ENCODE peak calls at places on chromosomes 13 and 19, in five cellular contexts. One of them, this sample, is unnamed.

GRCh38 chr13:103605546-103606326 is 539.5 kb upstream of the SLC10A2 start:
- DNase-seq in uterus: no peak
- DNase-seq in cardiac fibroblast: no peak
- DNase-seq in right cardiac atrium: no peak
- DNase-seq in ovary: no peak
- DNase-seq in this sample: no peak

GRCh38 chr19:46428278-46429141 is at the start of gene PNMA8C:
- DNase-seq in uterus: peak; percentile 43
- DNase-seq in cardiac fibroblast: peak; percentile 63
- DNase-seq in right cardiac atrium: peak; percentile 91
- DNase-seq in ovary: peak; percentile 70
- DNase-seq in this sample: peak; percentile 86

GRCh38 chr13:67619987-67620386 is 389.9 kb upstream of the PCDH9 start:
- DNase-seq in uterus: no peak
- DNase-seq in cardiac fibroblast: no peak
- DNase-seq in right cardiac atrium: no peak
- DNase-seq in ovary: no peak
- DNase-seq in this sample: no peak

GRCh38 chr19:40521276-40521675 is 54.5 kb downstream of the SPTBN4 start:
- DNase-seq in uterus: no peak
- DNase-seq in cardiac fibroblast: peak; percentile 48
- DNase-seq in right cardiac atrium: no peak
- DNase-seq in ovary: no peak
- DNase-seq in this sample: no peak

GRCh38 chr13:20461481-20461859 is 64.2 kb downstream of the CRYL1 start:
- DNase-seq in uterus: no peak
- DNase-seq in cardiac fibroblast: peak; percentile 32
- DNase-seq in right cardiac atrium: no peak
- DNase-seq in ovary: no peak
- DNase-seq in this sample: peak; percentile 17

GRCh38 chr19:18144906-18145305 is 8.1 kb upstream of the PIK3R2 start:
- DNase-seq in uterus: no peak
- DNase-seq in cardiac fibroblast: no peak
- DNase-seq in right cardiac atrium: no peak
- DNase-seq in ovary: no peak
- DNase-seq in this sample: no peak

GRCh38 chr13:109439813-109440212 is 346.6 kb downstream of the IRS2 start:
- DNase-seq in uterus: no peak
- DNase-seq in cardiac fibroblast: no peak
- DNase-seq in right cardiac atrium: no peak
- DNase-seq in ovary: no peak
- DNase-seq in this sample: no peak

GRCh38 chr13:78657699-78658629 is 991 bp downstream of the OBI1 start:
- DNase-seq in uterus: no peak
- DNase-seq in cardiac fibroblast: peak; percentile 33
- DNase-seq in right cardiac atrium: no peak
- DNase-seq in ovary: no peak
- DNase-seq in this sample: peak; percentile 31

GRCh38 chr19:29323972-29324680 is 111.2 kb upstream of the UQCRFS1 start:
- DNase-seq in uterus: no peak
- DNase-seq in cardiac fibroblast: no peak
- DNase-seq in right cardiac atrium: no peak
- DNase-seq in ovary: no peak
- DNase-seq in this sample: no peak

GRCh38 chr19:41023193-41023592 is 32.1 kb downstream of the CYP2B6 start:
- DNase-seq in uterus: no peak
- DNase-seq in cardiac fibroblast: no peak
- DNase-seq in right cardiac atrium: no peak
- DNase-seq in ovary: no peak
- DNase-seq in this sample: no peak

GRCh38 chr13:30576528-30576927 is 41.2 kb upstream of the USPL1 start:
- DNase-seq in uterus: no peak
- DNase-seq in cardiac fibroblast: peak; percentile 46
- DNase-seq in right cardiac atrium: no peak
- DNase-seq in ovary: no peak
- DNase-seq in this sample: peak; percentile 32

GRCh38 chr19:16288544-16288943 is 36.1 kb upstream of the KLF2 start:
- DNase-seq in uterus: no peak
- DNase-seq in cardiac fibroblast: peak; percentile 43
- DNase-seq in right cardiac atrium: no peak
- DNase-seq in ovary: no peak
- DNase-seq in this sample: peak; percentile 16

GRCh38 chr19:48135411-48135810 is 24.8 kb upstream of the PLA2G4C start:
- DNase-seq in uterus: no peak
- DNase-seq in cardiac fibroblast: no peak
- DNase-seq in right cardiac atrium: no peak
- DNase-seq in ovary: no peak
- DNase-seq in this sample: peak; percentile 25

GRCh38 chr13:44756411-44756810 is 180.3 kb upstream of the TSC22D1 start:
- DNase-seq in uterus: no peak
- DNase-seq in cardiac fibroblast: no peak
- DNase-seq in right cardiac atrium: no peak
- DNase-seq in ovary: no peak
- DNase-seq in this sample: no peak

GRCh38 chr19:10420444-10421239 is at the start of gene PDE4A:
- DNase-seq in uterus: no peak
- DNase-seq in cardiac fibroblast: peak; percentile 45
- DNase-seq in right cardiac atrium: peak; percentile 69
- DNase-seq in ovary: no peak
- DNase-seq in this sample: no peak

GRCh38 chr13:98480915-98481510 is 95.9 kb downstream of the STK24 start:
- DNase-seq in uterus: no peak
- DNase-seq in cardiac fibroblast: peak; percentile 58
- DNase-seq in right cardiac atrium: no peak
- DNase-seq in ovary: no peak
- DNase-seq in this sample: peak; percentile 75

GRCh38 chr13:45305079-45305478 is 35.9 kb downstream of the TPT1 start:
- DNase-seq in uterus: no peak
- DNase-seq in cardiac fibroblast: no peak
- DNase-seq in right cardiac atrium: no peak
- DNase-seq in ovary: no peak
- DNase-seq in this sample: no peak

GRCh38 chr13:112689498-112690241 is at the start of gene ATP11A:
- DNase-seq in uterus: peak; percentile 92
- DNase-seq in cardiac fibroblast: peak; percentile 88
- DNase-seq in right cardiac atrium: peak; percentile 98
- DNase-seq in ovary: peak; percentile 95
- DNase-seq in this sample: peak; percentile 94

GRCh38 chr13:39144941-39145533 is 106.8 kb downstream of the NHLRC3 start:
- DNase-seq in uterus: peak; percentile 61
- DNase-seq in cardiac fibroblast: peak; percentile 84
- DNase-seq in right cardiac atrium: no peak
- DNase-seq in ovary: peak; percentile 54
- DNase-seq in this sample: peak; percentile 39

GRCh38 chr13:97873398-97873797 is 80.1 kb upstream of the IPO5 start:
- DNase-seq in uterus: no peak
- DNase-seq in cardiac fibroblast: no peak
- DNase-seq in right cardiac atrium: no peak
- DNase-seq in ovary: no peak
- DNase-seq in this sample: no peak

GRCh38 chr13:42284068-42284467 is 12.1 kb downstream of the AKAP11 start:
- DNase-seq in uterus: no peak
- DNase-seq in cardiac fibroblast: no peak
- DNase-seq in right cardiac atrium: no peak
- DNase-seq in ovary: no peak
- DNase-seq in this sample: no peak

GRCh38 chr19:42322305-42322704 is 3.1 kb upstream of the MEGF8 start:
- DNase-seq in uterus: no peak
- DNase-seq in cardiac fibroblast: no peak
- DNase-seq in right cardiac atrium: no peak
- DNase-seq in ovary: no peak
- DNase-seq in this sample: no peak

GRCh38 chr19:50708179-50708879 is 11.3 kb downstream of the SHANK1 start:
- DNase-seq in uterus: no peak
- DNase-seq in cardiac fibroblast: peak; percentile 11
- DNase-seq in right cardiac atrium: no peak
- DNase-seq in ovary: no peak
- DNase-seq in this sample: no peak

GRCh38 chr13:35984776-35985453 is 146.3 kb downstream of the DCLK1 start:
- DNase-seq in uterus: no peak
- DNase-seq in cardiac fibroblast: no peak
- DNase-seq in right cardiac atrium: no peak
- DNase-seq in ovary: no peak
- DNase-seq in this sample: no peak

GRCh38 chr19:1748115-1748702 is 5.1 kb upstream of the ONECUT3 start:
- DNase-seq in uterus: no peak
- DNase-seq in cardiac fibroblast: no peak
- DNase-seq in right cardiac atrium: peak; percentile 51
- DNase-seq in ovary: no peak
- DNase-seq in this sample: no peak

GRCh38 chr19:1747285-1748114 is 5.8 kb upstream of the ONECUT3 start:
- DNase-seq in uterus: no peak
- DNase-seq in cardiac fibroblast: peak; percentile 94
- DNase-seq in right cardiac atrium: peak; percentile 18
- DNase-seq in ovary: no peak
- DNase-seq in this sample: peak; percentile 65

GRCh38 chr19:1749373-1750342 is 3.6 kb upstream of the ONECUT3 start:
- DNase-seq in uterus: no peak
- DNase-seq in cardiac fibroblast: no peak
- DNase-seq in right cardiac atrium: peak; percentile 36
- DNase-seq in ovary: no peak
- DNase-seq in this sample: no peak

GRCh38 chr19:1750343-1751021 is 2.8 kb upstream of the ONECUT3 start:
- DNase-seq in uterus: no peak
- DNase-seq in cardiac fibroblast: no peak
- DNase-seq in right cardiac atrium: peak; percentile 20
- DNase-seq in ovary: no peak
- DNase-seq in this sample: no peak

DNA sequence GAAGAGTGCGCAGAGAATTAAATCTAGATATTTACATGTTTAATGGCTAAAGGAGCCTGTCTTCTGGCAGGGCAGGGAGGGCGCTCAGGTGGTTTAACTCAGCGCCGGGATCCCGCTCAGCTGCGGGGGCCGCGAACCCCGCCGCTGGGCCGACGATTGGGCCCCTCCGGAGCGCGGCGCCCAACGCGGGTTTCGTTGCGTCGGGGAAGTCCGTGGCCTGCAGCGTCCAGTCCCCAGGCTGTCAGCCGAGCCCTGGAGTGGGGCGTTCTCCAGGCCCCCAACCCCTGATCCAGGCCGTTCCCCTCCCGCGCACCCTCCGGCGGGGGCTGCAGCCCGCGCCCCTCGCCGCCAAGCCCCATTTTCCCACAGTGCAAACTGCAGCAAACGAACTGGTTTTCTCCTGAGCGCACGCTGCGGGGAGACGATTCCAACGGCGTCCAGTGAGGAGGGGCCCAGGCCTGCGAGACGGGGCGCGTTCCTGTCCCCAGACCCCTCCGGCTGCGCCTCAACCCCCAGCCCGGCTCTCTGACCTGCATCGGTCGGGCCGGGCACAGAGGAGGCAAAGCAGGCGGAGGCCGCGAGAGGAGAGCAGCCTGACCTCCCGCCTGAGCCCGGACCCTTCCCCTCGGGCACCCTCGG is 4.5 kb upstream of the ONECUT3 start:
- DNase-seq in uterus: no peak
- DNase-seq in cardiac fibroblast: no peak
- DNase-seq in right cardiac atrium: peak; percentile 25
- DNase-seq in ovary: no peak
- DNase-seq in this sample: no peak
- H3K4me3 ChIP-seq in uterus: no peak overlapping the region
- H3K4me3 ChIP-seq in cardiac fibroblast: no peak overlapping the region
- H3K4me3 ChIP-seq in right cardiac atrium: no peak overlapping the region
- H3K4me3 ChIP-seq in ovary: no peak overlapping the region
- H3K4me3 ChIP-seq in this sample: no peak overlapping the region

DNA sequence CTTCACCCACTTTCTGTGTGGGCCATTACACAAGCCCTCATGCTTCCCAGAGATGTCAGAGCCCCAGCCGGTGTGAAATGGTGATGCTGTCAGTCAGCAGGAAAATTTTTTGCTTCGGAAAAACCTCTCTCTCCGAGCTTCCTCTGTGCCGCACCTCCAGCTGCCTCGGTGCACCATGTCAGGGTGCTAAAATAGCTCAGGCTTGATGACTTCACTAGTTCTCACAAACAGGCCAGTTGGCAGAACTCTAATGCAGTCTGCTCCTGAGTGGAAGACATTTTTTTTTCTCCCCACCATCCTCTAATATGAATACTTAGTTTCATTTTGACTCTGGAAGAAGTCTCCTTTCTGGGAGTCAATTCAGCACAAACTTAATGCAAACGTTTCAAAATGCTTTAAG is 71.3 kb downstream of the KLF12 start:
- DNase-seq in uterus: peak; percentile 59
- DNase-seq in cardiac fibroblast: peak; percentile 77
- DNase-seq in right cardiac atrium: peak; percentile 69
- DNase-seq in ovary: peak; percentile 25
- DNase-seq in this sample: no peak
- H3K4me3 ChIP-seq in uterus: peak overlapping the region; percentile 10
- H3K4me3 ChIP-seq in cardiac fibroblast: no peak overlapping the region
- H3K4me3 ChIP-seq in right cardiac atrium: peak overlapping the region; percentile 56
- H3K4me3 ChIP-seq in ovary: no peak overlapping the region
- H3K4me3 ChIP-seq in this sample: peak overlapping the region; percentile 16

GRCh38 chr13:33284916-33285315 is 639 bp downstream of the STARD13 start:
- DNase-seq in uterus: no peak
- DNase-seq in cardiac fibroblast: peak; percentile 70
- DNase-seq in right cardiac atrium: no peak
- DNase-seq in ovary: no peak
- DNase-seq in this sample: no peak
- H3K4me3 ChIP-seq in uterus: peak overlapping the region; percentile 62
- H3K4me3 ChIP-seq in cardiac fibroblast: peak overlapping the region; percentile 68
- H3K4me3 ChIP-seq in right cardiac atrium: peak overlapping the region; percentile 85
- H3K4me3 ChIP-seq in ovary: peak overlapping the region; percentile 64
- H3K4me3 ChIP-seq in this sample: peak overlapping the region; percentile 88

GRCh38 chr13:114219406-114219805 is 15.3 kb upstream of the CDC16 start:
- DNase-seq in uterus: no peak
- DNase-seq in cardiac fibroblast: no peak
- DNase-seq in right cardiac atrium: no peak
- DNase-seq in ovary: no peak
- DNase-seq in this sample: no peak
- H3K4me3 ChIP-seq in uterus: no peak overlapping the region
- H3K4me3 ChIP-seq in cardiac fibroblast: no peak overlapping the region
- H3K4me3 ChIP-seq in right cardiac atrium: no peak overlapping the region
- H3K4me3 ChIP-seq in ovary: no peak overlapping the region
- H3K4me3 ChIP-seq in this sample: no peak overlapping the region

DNA sequence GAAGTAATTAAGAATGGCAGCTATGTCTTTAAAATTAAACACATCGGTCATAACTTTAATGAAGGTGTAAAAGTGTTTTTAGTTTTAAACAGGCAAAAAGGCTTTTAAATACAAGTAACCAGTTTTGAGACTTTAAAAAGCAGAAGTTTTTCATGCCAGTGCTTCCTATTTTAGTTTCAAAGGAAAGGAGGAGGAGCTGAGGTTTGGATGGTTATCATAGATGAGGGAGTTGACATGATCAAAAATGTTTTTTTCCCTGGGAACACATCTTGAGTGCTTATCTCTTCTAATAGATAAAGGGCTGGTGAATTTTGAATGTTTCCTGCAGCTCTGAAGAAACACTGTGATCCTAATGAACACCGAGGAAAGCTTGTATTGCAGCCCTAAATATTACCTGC is 42.9 kb downstream of the LRCH1 start:
- DNase-seq in uterus: no peak
- DNase-seq in cardiac fibroblast: no peak
- DNase-seq in right cardiac atrium: no peak
- DNase-seq in ovary: no peak
- DNase-seq in this sample: no peak
- H3K4me3 ChIP-seq in uterus: no peak overlapping the region
- H3K4me3 ChIP-seq in cardiac fibroblast: no peak overlapping the region
- H3K4me3 ChIP-seq in right cardiac atrium: no peak overlapping the region
- H3K4me3 ChIP-seq in ovary: no peak overlapping the region
- H3K4me3 ChIP-seq in this sample: no peak overlapping the region

This sample was measured in foreskin fibroblast.